ENCODE peak calls at places on chromosomes 7 and 10, in four cellular contexts. P is fibroblast of pulmonary artery, Z is GM10248, B is endothelial cell. J is an unnamed sample.

GRCh38 chr10:98560585-98560984 is 113.8 kb upstream of the HPS1 start:
- DNase-seq in P (no peak), Z (no peak), B (no peak), J (no peak)

GRCh38 chr7:90570373-90570959 is 25.7 kb upstream of the CDK14 start:
- DNase-seq in P (peak), Z (no peak), B (no peak), J (no peak)

GRCh38 chr10:31030800-31031199 is 865 bp downstream of the ZNF438 start:
- DNase-seq in P (no peak), Z (no peak), B (no peak), J (no peak)

GRCh38 chr10:43252785-43253341 is 14.0 kb downstream of the RASGEF1A start:
- DNase-seq in P (no peak), Z (no peak), B (no peak), J (no peak)

GRCh38 chr7:156143683-156144082 is 331.4 kb upstream of the SHH start:
- DNase-seq in P (no peak), Z (no peak), B (no peak), J (no peak)

GRCh38 chr7:116942503-116942902 is 10.8 kb upstream of the ST7 start:
- DNase-seq in P (no peak), Z (no peak), B (no peak), J (no peak)

GRCh38 chr7:83546586-83546985 is 102.4 kb downstream of the SEMA3E start:
- DNase-seq in P (peak), Z (no peak), B (no peak), J (peak)

GRCh38 chr10:64023926-64024465 is 502.8 kb downstream of the REEP3 start:
- DNase-seq in P (no peak), Z (no peak), B (no peak), J (no peak)

GRCh38 chr10:61730671-61731070 is 67.9 kb downstream of the CABCOCO1 start:
- DNase-seq in P (no peak), Z (no peak), B (no peak), J (no peak)

DNA sequence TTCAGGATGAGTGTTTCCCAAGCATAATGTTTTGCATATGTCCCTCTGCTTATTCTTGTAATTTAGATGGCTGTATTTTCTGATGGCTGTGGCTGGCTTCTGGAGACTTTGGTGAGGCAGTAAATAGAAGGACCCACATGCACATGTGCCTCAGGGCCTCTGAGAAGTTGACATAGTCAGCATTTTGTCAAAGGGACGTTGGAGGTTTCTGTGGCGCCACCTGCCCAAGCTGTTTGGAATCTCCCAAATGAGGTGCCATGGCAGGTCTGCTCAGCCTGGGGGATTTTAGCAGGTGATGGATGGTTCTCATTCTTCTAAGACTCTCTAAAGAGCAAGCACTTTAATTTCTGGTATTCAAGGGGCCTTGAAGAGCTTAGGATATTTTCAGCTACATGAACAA is 29.8 kb downstream of the C10orf120 start:
- DNase-seq in P (no peak), Z (no peak), B (no peak), J (no peak)
- TF ChIP-seq CTCF in P (no peak), Z (no peak), B (no peak), J (no peak)

DNA sequence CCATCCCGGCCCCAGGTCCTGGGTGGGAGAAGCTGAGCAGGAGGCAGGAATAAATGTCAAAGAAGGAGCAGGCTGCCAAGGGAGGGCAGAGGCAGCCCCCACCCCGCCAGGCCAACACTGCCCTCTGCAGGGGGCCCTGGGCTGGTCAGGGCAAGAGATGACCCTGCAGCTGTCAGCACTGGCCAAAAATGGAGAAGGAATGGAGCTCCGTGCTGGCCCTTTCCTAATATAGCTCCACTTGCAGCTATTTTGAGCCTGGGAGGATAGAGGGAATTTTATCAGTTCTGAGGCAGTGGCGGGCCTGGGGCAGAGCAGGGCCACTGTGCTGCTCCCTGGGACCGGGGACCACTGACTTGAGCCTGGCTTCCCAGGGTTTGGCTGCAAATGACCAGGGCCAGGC is 16.0 kb downstream of the LDB3 start:
- DNase-seq in P (peak), Z (no peak), B (peak), J (peak)
- TF ChIP-seq CTCF in P (peak), Z (peak), B (peak), J (peak)

DNA sequence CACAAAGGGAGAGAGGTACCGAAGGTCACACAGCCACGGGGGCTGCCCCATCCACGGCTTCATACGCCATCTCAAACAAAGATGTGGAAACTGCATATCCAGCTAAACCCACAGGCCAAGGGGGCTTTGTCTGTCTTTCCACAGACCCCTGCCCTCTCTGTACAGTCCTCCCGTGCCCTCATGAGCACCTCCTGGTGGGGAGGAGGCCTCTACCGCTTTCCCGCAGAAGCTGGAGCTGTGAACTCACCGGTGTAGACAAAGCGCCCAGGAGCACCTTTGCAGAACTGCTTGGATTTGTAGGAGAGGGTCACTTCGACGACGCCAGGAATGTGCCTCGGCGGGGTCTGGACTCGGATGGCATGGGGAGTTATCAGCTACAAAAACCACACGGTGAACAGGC is 97.2 kb downstream of the EBF3 start:
- DNase-seq in P (no peak), Z (no peak), B (no peak), J (no peak)
- TF ChIP-seq CTCF in P (no peak), Z (no peak), B (no peak), J (no peak)

GRCh38 chr10:70364001-70364771 is 18.2 kb downstream of the LRRC20 start:
- DNase-seq in P (peak), Z (peak), B (peak), J (peak)

GRCh38 chr10:70367195-70367796 is 15.1 kb downstream of the LRRC20 start:
- DNase-seq in P (peak), Z (no peak), B (no peak), J (peak)

GRCh38 chr10:70363292-70363691 is 19.1 kb downstream of the LRRC20 start:
- DNase-seq in P (no peak), Z (no peak), B (no peak), J (no peak)

GRCh38 chr10:70362357-70362756 is 20.1 kb downstream of the LRRC20 start:
- DNase-seq in P (no peak), Z (no peak), B (no peak), J (no peak)

DNA sequence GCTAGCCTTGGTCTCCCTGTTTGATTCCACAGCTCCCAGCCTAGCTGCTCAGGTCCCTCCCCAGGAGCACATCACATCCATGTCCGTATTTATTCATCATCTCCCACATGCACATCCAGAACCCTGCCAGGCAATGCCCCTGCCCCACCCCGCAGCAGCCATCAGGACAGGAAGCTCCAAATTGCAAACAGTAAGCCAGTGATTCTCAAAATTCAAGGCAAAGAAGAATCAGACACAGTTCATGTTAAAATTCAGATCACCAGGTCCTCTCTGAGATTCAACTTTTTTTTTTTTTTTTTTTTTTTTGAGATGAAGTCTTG is 17.7 kb downstream of the LRRC20 start:
- DNase-seq in P (no peak), Z (no peak), B (no peak), J (no peak)
- TF ChIP-seq CTCF in P (no peak), Z (no peak), B (no peak), J (no peak)

DNA sequence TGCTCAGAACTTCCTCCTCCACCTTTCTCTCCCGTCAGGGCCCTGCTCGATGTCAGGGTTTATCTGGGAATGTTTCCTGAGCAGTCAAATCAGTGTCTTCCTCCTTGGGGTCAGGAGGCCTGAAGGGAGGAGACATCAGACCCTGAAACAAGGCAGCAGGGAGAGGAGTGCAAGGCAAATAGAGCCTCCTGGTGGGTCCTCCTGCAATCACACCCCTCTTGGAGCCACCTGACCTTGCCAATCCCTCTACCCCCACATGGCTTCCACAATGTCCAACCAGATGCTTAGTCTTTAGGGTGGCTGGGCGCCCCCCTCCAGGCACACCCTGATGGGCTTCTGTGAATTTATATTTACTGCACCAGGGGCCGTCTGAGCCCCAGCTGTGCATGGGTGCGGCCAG is 12.2 kb downstream of the GPR26 start:
- DNase-seq in P (no peak), Z (no peak), B (no peak), J (no peak)
- TF ChIP-seq CTCF in P (no peak), Z (no peak), B (no peak), J (no peak)

DNA sequence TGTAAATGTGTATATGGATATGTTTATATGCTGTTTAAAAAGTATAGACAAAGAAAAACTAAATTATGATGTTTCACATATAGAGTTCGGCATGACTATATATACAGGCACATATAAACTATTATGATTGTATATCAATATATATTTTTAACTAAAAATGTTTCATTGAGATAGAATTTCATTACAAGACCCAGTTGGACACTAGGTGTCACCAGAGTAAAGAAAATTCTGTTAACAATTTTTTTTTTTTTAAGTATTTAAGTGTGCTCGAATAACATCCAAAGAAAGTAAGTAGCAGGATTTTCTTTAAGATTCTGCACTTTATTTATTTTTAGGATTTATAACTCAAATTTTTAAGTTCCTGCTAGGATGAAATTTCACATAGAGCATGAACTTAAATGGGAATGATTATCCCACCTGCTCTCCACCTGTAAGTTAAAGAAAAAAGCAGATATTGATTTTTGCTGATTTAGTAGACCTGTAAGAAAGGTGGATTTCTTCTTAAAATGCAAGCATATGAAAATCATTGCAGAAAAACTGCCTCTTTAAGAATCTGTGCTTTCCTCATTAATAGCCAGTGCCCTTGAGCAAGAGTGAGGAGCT is 961.5 kb downstream of the PCDH15 start:
- DNase-seq in P (peak), Z (no peak), B (no peak), J (peak)
- TF ChIP-seq CTCF in P (peak), Z (peak), B (peak), J (peak)

GRCh38 chr7:111953611-111954010 is 252.6 kb downstream of the DOCK4 start:
- DNase-seq in P (peak), Z (no peak), B (no peak), J (peak)
- TF ChIP-seq CTCF in P (no peak), Z (no peak), B (no peak), J (peak)

GRCh38 chr7:25820432-25821040 is 331.5 kb upstream of the NFE2L3 start:
- DNase-seq in P (no peak), Z (peak), B (peak), J (peak)
- TF ChIP-seq CTCF in P (peak), Z (peak), B (peak), J (peak)

GRCh38 chr10:66455304-66455703 is 470.5 kb upstream of the LRRTM3 start:
- DNase-seq in P (no peak), Z (no peak), B (no peak), J (no peak)
- TF ChIP-seq CTCF in P (no peak), Z (no peak), B (no peak), J (no peak)

GRCh38 chr10:5497289-5497688 is 2.1 kb downstream of the CALML5 start:
- DNase-seq in P (no peak), Z (no peak), B (no peak), J (no peak)
- TF ChIP-seq CTCF in P (no peak), Z (no peak), B (no peak), J (no peak)

J was measured in choroid plexus epithelial cell.